ENCODE peak calls at places on chromosomes 16 and 17, in six cellular contexts. E is NCI-H510A treated with DMSO at 0.1 percent for 48 hours; R is central memory CD4-positive, alpha-beta T cell; X is posterior cingulate gyrus; I is NCI-H1417; O is prostate gland. J is an unnamed sample.

GRCh38 chr17:11372692-11373091 is 131.7 kb downstream of the SHISA6 start:
- DNase-seq in E (no peak), R (no peak), X (peak), I (no peak), O (no peak), J (no peak)

GRCh38 chr17:2957631-2958286 is 105.6 kb downstream of the OR1D5 start:
- DNase-seq in E (no peak), R (no peak), X (no peak), I (no peak), O (no peak), J (no peak)

GRCh38 chr17:75994802-75995350 is 5.8 kb upstream of the CDK3 start:
- DNase-seq in E (no peak), R (no peak), X (no peak), I (no peak), O (no peak), J (no peak)

GRCh38 chr16:69055003-69055402 is 50.5 kb upstream of the HAS3 start:
- DNase-seq in E (no peak), R (no peak), X (no peak), I (no peak), O (no peak), J (no peak)

GRCh38 chr17:77499699-77500435 is 359.1 kb downstream of the SEC14L1 start:
- DNase-seq in E (no peak), R (no peak), X (no peak), I (no peak), O (no peak), J (no peak)

GRCh38 chr16:85446846-85447656 is 166.1 kb upstream of the GSE1 start:
- DNase-seq in E (peak), R (no peak), X (no peak), I (peak), O (no peak), J (peak)

GRCh38 chr16:89155851-89156739 is 15.5 kb upstream of the CDH15 start:
- DNase-seq in E (no peak), R (no peak), X (no peak), I (no peak), O (no peak), J (no peak)

GRCh38 chr16:19432429-19432828 is 14.7 kb downstream of the TMC5 start:
- DNase-seq in E (peak), R (no peak), X (no peak), I (peak), O (peak), J (peak)

GRCh38 chr16:79301036-79301435 is 299.5 kb downstream of the MAF start:
- DNase-seq in E (peak), R (no peak), X (no peak), I (peak), O (no peak), J (no peak)

GRCh38 chr17:75785770-75786538 is 1.3 kb downstream of the UNK start:
- DNase-seq in E (peak), R (no peak), X (no peak), I (peak), O (no peak), J (no peak)

GRCh38 chr16:89216315-89217137 is 977 bp upstream of the ZNF778 start:
- DNase-seq in E (peak), R (peak), X (peak), I (peak), O (peak), J (peak)

GRCh38 chr17:38585805-38586529 is 19.8 kb downstream of the SRCIN1 start:
- DNase-seq in E (peak), R (no peak), X (no peak), I (no peak), O (no peak), J (no peak)

GRCh38 chr16:70698901-70699300 is 13.0 kb upstream of the MTSS2 start:
- DNase-seq in E (no peak), R (no peak), X (no peak), I (no peak), O (no peak), J (no peak)

GRCh38 chr16:25449802-25450201 is 192.2 kb upstream of the ZKSCAN2 start:
- DNase-seq in E (no peak), R (no peak), X (no peak), I (no peak), O (no peak), J (no peak)

GRCh38 chr16:4314532-4315184 is 1.2 kb upstream of the GLIS2 start:
- DNase-seq in E (no peak), R (no peak), X (no peak), I (peak), O (no peak), J (peak)